ENCODE peak calls at places on chromosomes 3 and 15, in five cellular contexts. L is right lobe of liver; O is CD4-positive, alpha-beta T cell; J is AG09319; I is heart left ventricle. D is an unnamed sample.

GRCh38 chr15:89104172-89104564 is 15.9 kb downstream of the ABHD2 start:
- DNase-seq in I (peak), L (peak), J (no peak), O (no peak), D (no peak)

GRCh38 chr3:112811150-112811884 is 35.3 kb downstream of the CD200R1L start:
- DNase-seq in L (no peak), O (no peak), I (peak), J (peak), D (no peak)

GRCh38 chr15:92048739-92049138 is 195.2 kb downstream of the SLCO3A1 start:
- DNase-seq in L (no peak), O (no peak), I (no peak), J (no peak), D (no peak)

GRCh38 chr15:74604983-74605809 is 10.4 kb upstream of the CLK3 start:
- DNase-seq in I (no peak), O (no peak), J (no peak), L (no peak), D (no peak)

GRCh38 chr3:155356594-155357370 is 63.3 kb upstream of the STRIT1 start:
- DNase-seq in O (no peak), J (no peak), L (no peak), I (peak), D (no peak)

GRCh38 chr15:77497108-77497737 is 76.5 kb downstream of the HMG20A start:
- DNase-seq in J (peak), L (no peak), O (no peak), I (peak), D (peak)

GRCh38 chr15:37112171-37112570 is 11.8 kb upstream of the MEIS2 start:
- DNase-seq in O (no peak), I (no peak), J (no peak), L (no peak), D (no peak)

GRCh38 chr15:59165726-59166125 is 40.9 kb upstream of the LDHAL6B start:
- DNase-seq in I (no peak), L (no peak), O (no peak), J (no peak), D (no peak)

GRCh38 chr3:115581347-115582135 is 41.8 kb upstream of the GAP43 start:
- DNase-seq in J (no peak), I (peak), L (no peak), O (no peak), D (no peak)

GRCh38 chr3:153903430-153903829 is 217.8 kb upstream of the ARHGEF26 start:
- DNase-seq in J (no peak), I (no peak), O (no peak), L (no peak), D (no peak)

GRCh38 chr15:89766357-89767311 is 9.5 kb upstream of the MESP2 start:
- DNase-seq in J (no peak), O (no peak), L (peak), I (peak), D (peak)

GRCh38 chr15:47903369-47903768 is 186.1 kb downstream of the SEMA6D start:
- DNase-seq in L (no peak), O (no peak), J (no peak), I (no peak), D (no peak)

GRCh38 chr15:60374628-60375081 is 23.1 kb downstream of the ANXA2 start:
- DNase-seq in L (no peak), O (no peak), J (peak), I (no peak), D (no peak)

GRCh38 chr15:31326729-31327673 is at the start of gene KLF13:
- DNase-seq in J (peak), I (peak), O (peak), L (no peak), D (no peak)

DNA sequence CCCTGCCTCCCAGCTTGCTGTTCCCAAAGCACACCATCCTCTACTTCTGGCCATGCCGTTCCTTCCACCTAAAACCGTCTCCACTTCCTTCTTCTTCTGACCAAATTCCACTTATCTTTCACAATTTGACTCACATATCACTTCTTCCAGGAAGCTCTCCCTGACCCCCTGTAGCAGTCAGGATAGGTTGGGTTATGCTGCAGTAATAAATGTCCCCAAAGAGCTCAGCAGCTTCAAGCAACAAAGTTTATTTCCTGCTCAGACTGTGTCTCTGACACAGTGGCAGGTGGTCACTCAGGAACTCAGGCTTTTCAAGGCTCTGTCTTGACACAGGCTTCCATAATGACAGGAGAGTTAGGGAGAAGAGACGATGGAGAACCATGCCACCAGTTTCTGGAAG is 27.4 kb downstream of the SLC6A11 start:
- DNase-seq in O (no peak), L (no peak), J (no peak), I (no peak), D (no peak)
- TF ChIP-seq CTCF in O (no peak), L (no peak), J (no peak), I (no peak), D (no peak)

GRCh38 chr3:72372161-72372560 is 476.1 kb downstream of the SHQ1 start:
- DNase-seq in I (no peak), J (no peak), L (no peak), O (no peak), D (no peak)
- TF ChIP-seq CTCF in I (no peak), J (no peak), L (no peak), O (no peak), D (no peak)

GRCh38 chr3:53195066-53195450 is 34.0 kb downstream of the PRKCD start:
- DNase-seq in J (no peak), O (no peak), I (no peak), L (no peak), D (peak)

GRCh38 chr3:53193466-53194217 is 32.6 kb downstream of the PRKCD start:
- DNase-seq in J (no peak), I (peak), L (no peak), O (no peak), D (peak)

GRCh38 chr3:53196575-53197407 is 35.8 kb downstream of the PRKCD start:
- DNase-seq in O (no peak), J (no peak), I (no peak), L (no peak), D (peak)

GRCh38 chr3:53194218-53195065 is 33.4 kb downstream of the PRKCD start:
- DNase-seq in J (no peak), O (no peak), L (no peak), I (peak), D (peak)

DNA sequence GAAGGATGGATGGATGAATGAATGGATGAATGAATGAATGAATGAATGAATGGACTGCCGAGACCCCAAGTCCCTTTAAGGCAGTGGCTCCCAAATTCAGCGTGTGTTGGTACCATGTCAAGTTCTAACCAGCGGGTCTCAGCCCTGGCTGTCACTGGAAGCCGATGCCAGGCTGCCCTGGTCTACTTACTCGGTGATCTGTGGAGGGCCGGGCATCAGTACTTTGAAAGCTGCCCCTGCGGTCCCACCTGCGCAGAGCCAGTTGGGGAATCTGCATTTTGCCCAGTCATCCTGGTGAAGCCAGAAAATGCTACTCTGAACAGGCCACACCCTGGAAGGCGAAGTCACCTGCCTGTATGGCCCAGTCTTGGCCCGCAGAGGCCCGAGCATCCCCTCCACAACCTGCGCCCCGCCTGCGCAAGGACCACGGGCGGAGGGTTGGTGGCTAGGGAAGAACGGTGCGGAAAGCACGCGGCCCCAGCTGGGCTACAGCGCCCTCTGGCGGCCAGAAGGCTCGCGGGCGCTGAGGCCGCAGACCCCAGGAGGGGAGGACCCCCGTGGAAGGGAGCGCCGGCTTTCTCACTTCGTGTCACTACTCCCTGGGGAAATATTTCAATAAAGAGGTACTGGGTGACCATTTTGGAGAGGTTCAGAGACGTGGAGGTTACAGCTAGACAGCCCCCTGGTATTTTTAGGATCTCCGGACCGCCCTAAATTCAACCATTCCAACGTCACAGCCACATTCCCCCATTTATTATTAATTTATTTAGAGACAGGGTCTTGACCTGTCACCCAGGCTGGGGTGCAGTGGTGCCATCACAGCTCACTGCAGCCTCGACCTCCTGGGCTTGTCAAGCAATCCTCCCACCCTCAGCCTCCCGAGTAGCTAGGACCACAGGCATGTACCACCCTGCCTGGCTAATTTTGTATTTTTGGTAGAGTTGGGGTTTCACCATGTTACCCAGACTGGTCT is 34.9 kb downstream of the PRKCD start:
- DNase-seq in O (peak), L (no peak), I (peak), J (no peak), D (peak)
- TF ChIP-seq CTCF in O (peak), L (peak), I (peak), J (peak), D (peak)

GRCh38 chr15:32649336-32649735 is 7.8 kb downstream of the SCG5 start:
- DNase-seq in J (no peak), I (no peak), L (peak), O (no peak), D (no peak)
- TF ChIP-seq CTCF in J (peak), I (no peak), L (peak), O (no peak), D (peak)

GRCh38 chr3:106593381-106593780 is 724.6 kb upstream of the CBLB start:
- DNase-seq in L (no peak), I (no peak), J (no peak), O (no peak), D (no peak)
- TF ChIP-seq CTCF in L (no peak), I (no peak), J (no peak), O (no peak), D (no peak)